ENCODE peak calls at places on chromosomes 16 and 17, in six cellular contexts. O, E, T, R, B and J are unnamed samples.

GRCh38 chr16:58027341-58028167 is 2.0 kb downstream of the MMP15 start:
- DNase-seq in O (no peak), E (peak), T (no peak), R (no peak), B (no peak), J (no peak)

GRCh38 chr16:30399435-30400186 is 4.4 kb downstream of the ZNF48 start:
- DNase-seq in O (no peak), E (no peak), T (no peak), R (no peak), B (no peak), J (no peak)

GRCh38 chr16:3879887-3880564 is 487 bp downstream of the CREBBP start:
- DNase-seq in O (peak), E (peak), T (no peak), R (peak), B (peak), J (no peak)

GRCh38 chr17:36597229-36597628 is 4.2 kb upstream of the MRM1 start:
- DNase-seq in O (no peak), E (peak), T (no peak), R (no peak), B (no peak), J (no peak)

GRCh38 chr17:33671493-33671892 is 378.4 kb upstream of the ASIC2 start:
- DNase-seq in O (no peak), E (no peak), T (no peak), R (no peak), B (no peak), J (no peak)

GRCh38 chr17:68020451-68020779 is 15.1 kb upstream of the KPNA2 start:
- DNase-seq in O (no peak), E (no peak), T (no peak), R (no peak), B (no peak), J (no peak)

GRCh38 chr16:1343428-1344242 is 8.0 kb downstream of the TSR3 start:
- DNase-seq in O (no peak), E (no peak), T (no peak), R (no peak), B (no peak), J (no peak)

GRCh38 chr17:43641416-43641815 is 20.3 kb downstream of the MEOX1 start:
- DNase-seq in O (peak), E (no peak), T (no peak), R (no peak), B (no peak), J (no peak)

GRCh38 chr17:57582881-57583756 is 162.0 kb downstream of the CCDC182 start:
- DNase-seq in O (no peak), E (no peak), T (no peak), R (peak), B (no peak), J (no peak)

GRCh38 chr16:57653936-57654335 is 14.2 kb upstream of the ADGRG3 start:
- DNase-seq in O (no peak), E (no peak), T (no peak), R (no peak), B (no peak), J (no peak)

GRCh38 chr17:3981455-3981854 is 17.2 kb upstream of the ATP2A3 start:
- DNase-seq in O (no peak), E (no peak), T (no peak), R (no peak), B (no peak), J (no peak)

GRCh38 chr16:83743241-83743640 is 64.5 kb upstream of the HSBP1 start:
- DNase-seq in O (no peak), E (no peak), T (no peak), R (no peak), B (no peak), J (no peak)

GRCh38 chr16:70395345-70395901 is 43.5 kb downstream of the ST3GAL2 start:
- DNase-seq in O (peak), E (peak), T (peak), R (peak), B (peak), J (no peak)

GRCh38 chr16:11759163-11759834 is 16.6 kb upstream of the TXNDC11 start:
- DNase-seq in O (no peak), E (no peak), T (no peak), R (no peak), B (no peak), J (no peak)

GRCh38 chr16:14172200-14172805 is 101.2 kb downstream of the MRTFB start:
- DNase-seq in O (peak), E (no peak), T (no peak), R (no peak), B (no peak), J (no peak)

DNA sequence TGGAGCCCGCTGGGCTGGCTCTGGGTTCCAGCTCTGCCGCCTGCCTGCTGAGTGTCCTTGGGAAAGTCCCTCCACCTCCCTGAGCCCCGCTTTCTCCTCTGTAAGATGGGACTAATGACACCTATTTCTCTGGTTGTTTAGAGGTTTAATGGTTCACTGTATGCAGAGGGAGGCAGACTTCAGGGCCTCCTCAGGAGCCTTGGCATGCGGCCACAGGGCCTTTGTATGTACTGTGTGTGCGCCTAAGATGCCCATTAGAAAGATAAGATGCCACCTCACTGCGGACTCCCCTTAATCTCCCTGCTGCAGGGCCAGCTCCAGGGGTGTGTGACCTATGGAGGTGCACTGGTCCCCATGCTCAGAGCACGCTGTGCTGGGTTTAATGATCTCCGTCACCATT is 59.2 kb downstream of the TMEM235 start:
- DNase-seq in O (no peak), E (no peak), T (no peak), R (no peak), B (no peak), J (no peak)
- H3K4me3 ChIP-seq in O (no peak), E (no peak), T (no peak), R (no peak), B (no peak), J (no peak)

GRCh38 chr17:6637458-6637840 is 3.1 kb downstream of the KIAA0753 start:
- DNase-seq in O (no peak), E (no peak), T (no peak), R (no peak), B (no peak), J (no peak)

GRCh38 chr17:6636616-6637457 is 3.7 kb downstream of the KIAA0753 start:
- DNase-seq in O (no peak), E (no peak), T (no peak), R (no peak), B (no peak), J (no peak)

GRCh38 chr17:6639651-6640535 is 618 bp downstream of the KIAA0753 start:
- DNase-seq in O (peak), E (peak), T (no peak), R (no peak), B (peak), J (no peak)

GRCh38 chr17:6639014-6639650 is 1.4 kb downstream of the KIAA0753 start:
- DNase-seq in O (no peak), E (no peak), T (no peak), R (no peak), B (no peak), J (no peak)

GRCh38 chr17:6638046-6638908 is 2.2 kb downstream of the KIAA0753 start:
- DNase-seq in O (no peak), E (no peak), T (no peak), R (no peak), B (no peak), J (no peak)
- TF ChIP-seq CTCF in O (no peak), E (no peak), T (no peak), R (no peak), B (no peak), J (no peak)

GRCh38 chr17:9837551-9838471 is 12.1 kb downstream of the GLP2R start:
- DNase-seq in O (peak), E (no peak), T (no peak), R (no peak), B (no peak), J (no peak)
- H3K4me3 ChIP-seq in O (no peak), E (no peak), T (no peak), R (no peak), B (no peak), J (no peak)

DNA sequence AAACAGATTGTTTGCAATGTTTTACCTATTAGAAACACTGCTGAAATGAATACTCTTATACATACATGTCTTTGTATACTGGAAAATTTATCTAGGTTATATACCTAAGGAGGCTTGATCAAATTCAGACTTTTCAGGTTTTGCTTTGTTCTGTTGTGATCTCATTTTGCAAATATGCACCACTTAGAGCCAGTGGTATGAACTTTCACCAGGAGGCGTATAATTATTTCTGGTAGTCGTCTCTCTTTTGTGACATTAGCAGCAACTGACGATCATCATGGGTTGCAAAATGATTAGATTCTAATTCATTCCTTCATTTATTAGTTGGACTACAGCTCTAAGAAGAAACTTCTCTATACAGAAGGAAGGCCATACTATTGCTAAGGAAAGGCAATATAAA is 26.9 kb downstream of the AP1G1 start:
- DNase-seq in O (peak), E (no peak), T (no peak), R (no peak), B (no peak), J (no peak)
- TF ChIP-seq CTCF in O (no peak), E (no peak), T (no peak), R (no peak), B (no peak), J (no peak)

GRCh38 chr16:66660422-66661209 is 35.9 kb downstream of the CMTM4 start:
- DNase-seq in O (peak), E (peak), T (no peak), R (peak), B (no peak), J (no peak)
- H3K4me3 ChIP-seq in O (no peak), E (no peak), T (no peak), R (no peak), B (no peak), J (no peak)